ENCODE peak calls at places on chromosomes 7 and 10, in seven cellular contexts. One of them, this sample, is unnamed.

GRCh38 chr7:149293338-149293737 is 31.3 kb downstream of the ZNF783 start:
- DNase-seq in activated CD4-positive, alpha-beta T cell treated with anti-CD3 and anti-CD28 coated beads, Interleukin-2, amount 10 ng/mL, durations not matched to agents 7 days and 5 days: no peak
- DNase-seq in dorsolateral prefrontal cortex: no peak
- DNase-seq in activated CD8-positive, alpha-beta memory T cell treated with anti-CD3 and anti-CD28 coated beads for 4 hours: no peak
- DNase-seq in germinal center: no peak
- DNase-seq in H54: no peak
- DNase-seq in cardiac fibroblast: no peak
- DNase-seq in this sample: no peak

GRCh38 chr10:1036341-1036791 is 10.7 kb upstream of the IDI2 start:
- DNase-seq in H54: peak; percentile 22
- DNase-seq in dorsolateral prefrontal cortex: no peak
- DNase-seq in activated CD8-positive, alpha-beta memory T cell treated with anti-CD3 and anti-CD28 coated beads for 4 hours: no peak
- DNase-seq in activated CD4-positive, alpha-beta T cell treated with anti-CD3 and anti-CD28 coated beads, Interleukin-2, amount 10 ng/mL, durations not matched to agents 7 days and 5 days: no peak
- DNase-seq in germinal center: no peak
- DNase-seq in cardiac fibroblast: peak; percentile 73
- DNase-seq in this sample: peak; percentile 71

GRCh38 chr7:148527717-148528168 is 62.8 kb upstream of the C7orf33 start:
- DNase-seq in activated CD8-positive, alpha-beta memory T cell treated with anti-CD3 and anti-CD28 coated beads for 4 hours: peak; percentile 59
- DNase-seq in H54: peak; percentile 62
- DNase-seq in germinal center: peak; percentile 86
- DNase-seq in dorsolateral prefrontal cortex: no peak
- DNase-seq in activated CD4-positive, alpha-beta T cell treated with anti-CD3 and anti-CD28 coated beads, Interleukin-2, amount 10 ng/mL, durations not matched to agents 7 days and 5 days: peak; percentile 94
- DNase-seq in cardiac fibroblast: peak; percentile 91
- DNase-seq in this sample: peak; percentile 73

GRCh38 chr7:83155996-83156395 is 6.7 kb downstream of the PCLO start:
- DNase-seq in cardiac fibroblast: no peak
- DNase-seq in activated CD4-positive, alpha-beta T cell treated with anti-CD3 and anti-CD28 coated beads, Interleukin-2, amount 10 ng/mL, durations not matched to agents 7 days and 5 days: no peak
- DNase-seq in dorsolateral prefrontal cortex: no peak
- DNase-seq in H54: no peak
- DNase-seq in activated CD8-positive, alpha-beta memory T cell treated with anti-CD3 and anti-CD28 coated beads for 4 hours: no peak
- DNase-seq in germinal center: no peak
- DNase-seq in this sample: no peak

GRCh38 chr10:96468845-96469244 is 44.9 kb downstream of the TLL2 start:
- DNase-seq in germinal center: no peak
- DNase-seq in dorsolateral prefrontal cortex: no peak
- DNase-seq in activated CD8-positive, alpha-beta memory T cell treated with anti-CD3 and anti-CD28 coated beads for 4 hours: no peak
- DNase-seq in H54: no peak
- DNase-seq in cardiac fibroblast: no peak
- DNase-seq in activated CD4-positive, alpha-beta T cell treated with anti-CD3 and anti-CD28 coated beads, Interleukin-2, amount 10 ng/mL, durations not matched to agents 7 days and 5 days: no peak
- DNase-seq in this sample: no peak

GRCh38 chr7:130152270-130153141 is 52.7 kb downstream of the TMEM209 start:
- DNase-seq in germinal center: no peak
- DNase-seq in activated CD8-positive, alpha-beta memory T cell treated with anti-CD3 and anti-CD28 coated beads for 4 hours: no peak
- DNase-seq in activated CD4-positive, alpha-beta T cell treated with anti-CD3 and anti-CD28 coated beads, Interleukin-2, amount 10 ng/mL, durations not matched to agents 7 days and 5 days: no peak
- DNase-seq in dorsolateral prefrontal cortex: no peak
- DNase-seq in H54: no peak
- DNase-seq in cardiac fibroblast: peak; percentile 24
- DNase-seq in this sample: no peak

GRCh38 chr7:129796186-129796775 is 156.5 kb downstream of the UBE2H start:
- DNase-seq in cardiac fibroblast: no peak
- DNase-seq in activated CD8-positive, alpha-beta memory T cell treated with anti-CD3 and anti-CD28 coated beads for 4 hours: no peak
- DNase-seq in H54: no peak
- DNase-seq in dorsolateral prefrontal cortex: no peak
- DNase-seq in germinal center: no peak
- DNase-seq in activated CD4-positive, alpha-beta T cell treated with anti-CD3 and anti-CD28 coated beads, Interleukin-2, amount 10 ng/mL, durations not matched to agents 7 days and 5 days: no peak
- DNase-seq in this sample: no peak

GRCh38 chr7:19377611-19378339 is 232.6 kb upstream of the FERD3L start:
- DNase-seq in H54: peak; percentile 31
- DNase-seq in cardiac fibroblast: peak; percentile 81
- DNase-seq in germinal center: no peak
- DNase-seq in activated CD8-positive, alpha-beta memory T cell treated with anti-CD3 and anti-CD28 coated beads for 4 hours: no peak
- DNase-seq in dorsolateral prefrontal cortex: no peak
- DNase-seq in activated CD4-positive, alpha-beta T cell treated with anti-CD3 and anti-CD28 coated beads, Interleukin-2, amount 10 ng/mL, durations not matched to agents 7 days and 5 days: no peak
- DNase-seq in this sample: no peak

GRCh38 chr7:108000875-108001758 is 1.8 kb downstream of the LAMB1 start:
- DNase-seq in dorsolateral prefrontal cortex: no peak
- DNase-seq in cardiac fibroblast: peak; percentile 59
- DNase-seq in activated CD4-positive, alpha-beta T cell treated with anti-CD3 and anti-CD28 coated beads, Interleukin-2, amount 10 ng/mL, durations not matched to agents 7 days and 5 days: no peak
- DNase-seq in activated CD8-positive, alpha-beta memory T cell treated with anti-CD3 and anti-CD28 coated beads for 4 hours: no peak
- DNase-seq in germinal center: no peak
- DNase-seq in H54: no peak
- DNase-seq in this sample: no peak

GRCh38 chr7:80307251-80307856 is 172.7 kb downstream of the GNAI1 start:
- DNase-seq in activated CD8-positive, alpha-beta memory T cell treated with anti-CD3 and anti-CD28 coated beads for 4 hours: no peak
- DNase-seq in cardiac fibroblast: peak; percentile 81
- DNase-seq in H54: no peak
- DNase-seq in germinal center: no peak
- DNase-seq in activated CD4-positive, alpha-beta T cell treated with anti-CD3 and anti-CD28 coated beads, Interleukin-2, amount 10 ng/mL, durations not matched to agents 7 days and 5 days: no peak
- DNase-seq in dorsolateral prefrontal cortex: no peak
- DNase-seq in this sample: no peak